ENCODE peak calls at places on chromosome 22, in five cellular contexts. One of them, this sample, is unnamed.

GRCh38 chr22:48055827-48056226 is 1293.4 kb downstream of the TBC1D22A start:
- DNase-seq in cardiac muscle cell: no peak
- DNase-seq in transverse colon: no peak
- DNase-seq in CD4-positive, alpha-beta T cell: no peak
- DNase-seq in A549: no peak
- DNase-seq in this sample: no peak

GRCh38 chr22:43208703-43209522 is 22.0 kb upstream of the TTLL12 start:
- DNase-seq in A549: no peak
- DNase-seq in transverse colon: no peak
- DNase-seq in cardiac muscle cell: no peak
- DNase-seq in CD4-positive, alpha-beta T cell: no peak
- DNase-seq in this sample: no peak

GRCh38 chr22:33492210-33492651 is 428.0 kb downstream of the LARGE1 start:
- DNase-seq in cardiac muscle cell: no peak
- DNase-seq in A549: no peak
- DNase-seq in CD4-positive, alpha-beta T cell: no peak
- DNase-seq in transverse colon: no peak
- DNase-seq in this sample: no peak

GRCh38 chr22:19407649-19408606 is 23.6 kb downstream of the HIRA start:
- DNase-seq in A549: no peak
- DNase-seq in cardiac muscle cell: peak; percentile 60
- DNase-seq in CD4-positive, alpha-beta T cell: no peak
- DNase-seq in transverse colon: no peak
- DNase-seq in this sample: no peak

GRCh38 chr22:32245042-32245441 is 10.1 kb downstream of the SLC5A4 start:
- DNase-seq in A549: peak; percentile 28
- DNase-seq in CD4-positive, alpha-beta T cell: no peak
- DNase-seq in cardiac muscle cell: no peak
- DNase-seq in transverse colon: no peak
- DNase-seq in this sample: no peak

GRCh38 chr22:26330971-26331625 is 98.0 kb upstream of the ASPHD2 start:
- DNase-seq in CD4-positive, alpha-beta T cell: peak; percentile 41
- DNase-seq in A549: peak; percentile 45
- DNase-seq in cardiac muscle cell: peak; percentile 51
- DNase-seq in transverse colon: peak; percentile 64
- DNase-seq in this sample: no peak

GRCh38 chr22:42648368-42649260 is 578 bp downstream of the CYB5R3 start:
- DNase-seq in transverse colon: peak; percentile 89
- DNase-seq in A549: peak; percentile 54
- DNase-seq in cardiac muscle cell: peak; percentile 45
- DNase-seq in CD4-positive, alpha-beta T cell: peak; percentile 24
- DNase-seq in this sample: no peak

GRCh38 chr22:25747245-25747944 is 5.4 kb downstream of the MYO18B start:
- DNase-seq in transverse colon: peak; percentile 56
- DNase-seq in A549: peak; percentile 49
- DNase-seq in cardiac muscle cell: peak; percentile 90
- DNase-seq in CD4-positive, alpha-beta T cell: no peak
- DNase-seq in this sample: peak; percentile 26

GRCh38 chr22:29380032-29380781 is 8.2 kb downstream of the AP1B1 start:
- DNase-seq in A549: no peak
- DNase-seq in CD4-positive, alpha-beta T cell: no peak
- DNase-seq in transverse colon: no peak
- DNase-seq in cardiac muscle cell: no peak
- DNase-seq in this sample: no peak

GRCh38 chr22:41818596-41818995 is 14.3 kb upstream of the SREBF2 start:
- DNase-seq in transverse colon: no peak
- DNase-seq in A549: no peak
- DNase-seq in cardiac muscle cell: no peak
- DNase-seq in CD4-positive, alpha-beta T cell: no peak
- DNase-seq in this sample: no peak

GRCh38 chr22:37032535-37033460 is 13.3 kb downstream of the MPST start:
- DNase-seq in CD4-positive, alpha-beta T cell: no peak
- DNase-seq in cardiac muscle cell: peak; percentile 97
- DNase-seq in transverse colon: peak; percentile 87
- DNase-seq in A549: peak; percentile 87
- DNase-seq in this sample: no peak

GRCh38 chr22:33883961-33884808 is 36.1 kb downstream of the LARGE1 start:
- DNase-seq in CD4-positive, alpha-beta T cell: no peak
- DNase-seq in cardiac muscle cell: no peak
- DNase-seq in transverse colon: no peak
- DNase-seq in A549: no peak
- DNase-seq in this sample: no peak

GRCh38 chr22:39530136-39530535 is 2.4 kb downstream of the RPS19BP1 start:
- DNase-seq in CD4-positive, alpha-beta T cell: no peak
- DNase-seq in transverse colon: no peak
- DNase-seq in A549: no peak
- DNase-seq in cardiac muscle cell: no peak
- DNase-seq in this sample: no peak

GRCh38 chr22:36702832-36703210 is 731 bp downstream of the CACNG2 start:
- DNase-seq in CD4-positive, alpha-beta T cell: no peak
- DNase-seq in cardiac muscle cell: no peak
- DNase-seq in A549: peak; percentile 6
- DNase-seq in transverse colon: no peak
- DNase-seq in this sample: no peak

GRCh38 chr22:39952347-39952746 is 7.8 kb upstream of the TMA7B start:
- DNase-seq in transverse colon: no peak
- DNase-seq in cardiac muscle cell: no peak
- DNase-seq in A549: no peak
- DNase-seq in CD4-positive, alpha-beta T cell: no peak
- DNase-seq in this sample: no peak

GRCh38 chr22:34966980-34967379 is 99.0 kb upstream of the ISX start:
- DNase-seq in transverse colon: no peak
- DNase-seq in CD4-positive, alpha-beta T cell: no peak
- DNase-seq in cardiac muscle cell: no peak
- DNase-seq in A549: peak; percentile 1
- DNase-seq in this sample: no peak

GRCh38 chr22:43338766-43339345 is 4.3 kb downstream of the SCUBE1 start:
- DNase-seq in A549: no peak
- DNase-seq in transverse colon: no peak
- DNase-seq in cardiac muscle cell: no peak
- DNase-seq in CD4-positive, alpha-beta T cell: no peak
- DNase-seq in this sample: no peak

GRCh38 chr22:19679476-19680099 is 34.7 kb upstream of the SEPTIN5 start:
- DNase-seq in A549: peak; percentile 7
- DNase-seq in transverse colon: peak; percentile 27
- DNase-seq in CD4-positive, alpha-beta T cell: peak; percentile 44
- DNase-seq in cardiac muscle cell: peak; percentile 25
- DNase-seq in this sample: no peak

GRCh38 chr22:36010090-36010489 is 18.5 kb downstream of the RBFOX2 start:
- DNase-seq in transverse colon: no peak
- DNase-seq in A549: no peak
- DNase-seq in cardiac muscle cell: no peak
- DNase-seq in CD4-positive, alpha-beta T cell: no peak
- DNase-seq in this sample: no peak

GRCh38 chr22:34960005-34960404 is 106.0 kb upstream of the ISX start:
- DNase-seq in cardiac muscle cell: no peak
- DNase-seq in CD4-positive, alpha-beta T cell: no peak
- DNase-seq in A549: no peak
- DNase-seq in transverse colon: no peak
- DNase-seq in this sample: no peak

GRCh38 chr22:41563051-41563711 is 2.4 kb downstream of the CSDC2 start:
- DNase-seq in CD4-positive, alpha-beta T cell: no peak
- DNase-seq in transverse colon: no peak
- DNase-seq in cardiac muscle cell: peak; percentile 72
- DNase-seq in A549: peak; percentile 44
- DNase-seq in this sample: no peak

GRCh38 chr22:20979243-20979809 is 2.8 kb upstream of the LZTR1 start:
- DNase-seq in CD4-positive, alpha-beta T cell: peak; percentile 49
- DNase-seq in A549: no peak
- DNase-seq in cardiac muscle cell: peak; percentile 93
- DNase-seq in transverse colon: peak; percentile 81
- DNase-seq in this sample: peak; percentile 27

GRCh38 chr22:32473388-32473952 is 1.1 kb upstream of the FBXO7 start:
- DNase-seq in CD4-positive, alpha-beta T cell: peak; percentile 6
- DNase-seq in A549: peak; percentile 12
- DNase-seq in transverse colon: peak; percentile 30
- DNase-seq in cardiac muscle cell: peak; percentile 71
- DNase-seq in this sample: peak; percentile 7

GRCh38 chr22:48737461-48738203 is 1090.0 kb downstream of the BRD1 start:
- DNase-seq in CD4-positive, alpha-beta T cell: no peak
- DNase-seq in cardiac muscle cell: no peak
- DNase-seq in A549: no peak
- DNase-seq in transverse colon: no peak
- DNase-seq in this sample: no peak

GRCh38 chr22:41915035-41915782 is at the start of gene SHISA8:
- DNase-seq in cardiac muscle cell: peak; percentile 64
- DNase-seq in A549: no peak
- DNase-seq in transverse colon: peak; percentile 64
- DNase-seq in CD4-positive, alpha-beta T cell: peak; percentile 52
- DNase-seq in this sample: no peak

GRCh38 chr22:40263191-40263590 is 83.1 kb upstream of the ADSL start:
- DNase-seq in cardiac muscle cell: peak; percentile 79
- DNase-seq in CD4-positive, alpha-beta T cell: no peak
- DNase-seq in A549: no peak
- DNase-seq in transverse colon: no peak
- DNase-seq in this sample: no peak

GRCh38 chr22:44611880-44612496 is 90.0 kb upstream of the PRR5 start:
- DNase-seq in A549: no peak
- DNase-seq in CD4-positive, alpha-beta T cell: no peak
- DNase-seq in transverse colon: no peak
- DNase-seq in cardiac muscle cell: no peak
- DNase-seq in this sample: no peak

GRCh38 chr22:42074846-42075245 is 798 bp downstream of the PHETA2 start:
- DNase-seq in CD4-positive, alpha-beta T cell: no peak
- DNase-seq in A549: no peak
- DNase-seq in transverse colon: no peak
- DNase-seq in cardiac muscle cell: no peak
- DNase-seq in this sample: no peak

GRCh38 chr22:29113329-29113728 is 40.5 kb downstream of the KREMEN1 start:
- DNase-seq in A549: no peak
- DNase-seq in CD4-positive, alpha-beta T cell: no peak
- DNase-seq in transverse colon: no peak
- DNase-seq in cardiac muscle cell: no peak
- DNase-seq in this sample: no peak

GRCh38 chr22:38284042-38284402 is 11.2 kb upstream of the TMEM184B start:
- DNase-seq in A549: no peak
- DNase-seq in transverse colon: no peak
- DNase-seq in CD4-positive, alpha-beta T cell: no peak
- DNase-seq in cardiac muscle cell: peak; percentile 91
- DNase-seq in this sample: no peak
- H3K27ac ChIP-seq in A549: peak overlapping the region; percentile 85
- H3K27ac ChIP-seq in transverse colon: peak overlapping the region; percentile 76
- H3K27ac ChIP-seq in CD4-positive, alpha-beta T cell: no peak overlapping the region
- H3K27ac ChIP-seq in cardiac muscle cell: peak overlapping the region; percentile 76
- H3K27ac ChIP-seq in this sample: no peak overlapping the region

GRCh38 chr22:17913705-17914282 is 110.6 kb downstream of the MICAL3 start:
- DNase-seq in CD4-positive, alpha-beta T cell: no peak
- DNase-seq in A549: no peak
- DNase-seq in cardiac muscle cell: no peak
- DNase-seq in transverse colon: no peak
- DNase-seq in this sample: no peak
- H3K27ac ChIP-seq in CD4-positive, alpha-beta T cell: no peak overlapping the region
- H3K27ac ChIP-seq in A549: no peak overlapping the region
- H3K27ac ChIP-seq in cardiac muscle cell: peak overlapping the region; percentile 97
- H3K27ac ChIP-seq in transverse colon: peak overlapping the region; percentile 16
- H3K27ac ChIP-seq in this sample: peak overlapping the region; percentile 39

GRCh38 chr22:46062232-46062615 is 85.3 kb upstream of the WNT7B start:
- DNase-seq in CD4-positive, alpha-beta T cell: no peak
- DNase-seq in A549: no peak
- DNase-seq in transverse colon: peak; percentile 4
- DNase-seq in cardiac muscle cell: no peak
- DNase-seq in this sample: no peak
- H3K27ac ChIP-seq in CD4-positive, alpha-beta T cell: no peak overlapping the region
- H3K27ac ChIP-seq in A549: no peak overlapping the region
- H3K27ac ChIP-seq in transverse colon: peak overlapping the region; percentile 100
- H3K27ac ChIP-seq in cardiac muscle cell: no peak overlapping the region
- H3K27ac ChIP-seq in this sample: peak overlapping the region; percentile 99

DNA sequence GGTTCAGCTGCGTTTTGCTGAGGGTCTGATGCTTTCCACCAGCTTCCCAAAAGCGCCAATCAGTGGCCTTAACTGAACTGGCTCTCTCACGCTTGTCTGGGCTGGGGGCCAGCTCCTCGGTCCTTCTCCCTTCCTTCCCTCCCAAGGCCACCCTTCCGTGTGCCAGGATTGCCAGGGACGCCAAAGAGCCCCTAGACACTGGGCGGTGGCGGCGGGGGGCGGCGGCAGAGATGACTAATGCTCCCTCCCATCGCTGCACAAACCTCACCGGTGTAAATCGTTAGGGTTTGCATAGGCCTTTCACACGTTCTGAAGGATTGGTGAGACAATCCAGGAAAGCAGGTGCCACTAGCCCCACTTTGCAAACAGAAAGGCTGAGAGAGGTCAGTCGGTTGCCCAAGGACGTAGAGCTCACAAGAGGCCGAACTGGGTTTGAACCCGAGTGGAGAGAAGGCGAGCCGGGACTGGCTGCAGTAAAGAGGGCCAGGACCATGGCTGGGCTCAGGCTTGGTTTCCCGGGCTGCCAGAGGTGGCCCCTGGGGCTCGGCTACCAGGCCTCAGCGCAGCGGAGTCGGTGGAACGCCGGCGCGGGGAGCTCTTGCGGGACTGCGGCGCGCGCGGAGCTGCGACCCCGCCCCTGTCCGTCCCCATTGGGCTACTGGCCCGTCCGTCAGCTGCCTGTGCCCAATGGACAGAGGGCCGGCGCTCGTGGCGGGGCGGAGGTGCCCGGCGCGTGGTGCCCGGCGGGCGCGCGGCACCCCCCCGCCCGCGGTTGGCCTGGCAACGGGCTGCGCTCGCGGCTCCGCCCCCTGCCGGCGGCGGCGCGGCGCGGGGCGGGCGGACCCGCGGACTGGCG is 589 bp upstream of the GNAZ start:
- DNase-seq in transverse colon: peak; percentile 93
- DNase-seq in A549: peak; percentile 46
- DNase-seq in CD4-positive, alpha-beta T cell: peak; percentile 79
- DNase-seq in cardiac muscle cell: peak; percentile 92
- DNase-seq in this sample: peak; percentile 84
- H3K27ac ChIP-seq in transverse colon: peak overlapping the region; percentile 47
- H3K27ac ChIP-seq in A549: peak overlapping the region; percentile 93
- H3K27ac ChIP-seq in CD4-positive, alpha-beta T cell: no peak overlapping the region
- H3K27ac ChIP-seq in cardiac muscle cell: no peak overlapping the region
- H3K27ac ChIP-seq in this sample: peak overlapping the region; percentile 71

DNA sequence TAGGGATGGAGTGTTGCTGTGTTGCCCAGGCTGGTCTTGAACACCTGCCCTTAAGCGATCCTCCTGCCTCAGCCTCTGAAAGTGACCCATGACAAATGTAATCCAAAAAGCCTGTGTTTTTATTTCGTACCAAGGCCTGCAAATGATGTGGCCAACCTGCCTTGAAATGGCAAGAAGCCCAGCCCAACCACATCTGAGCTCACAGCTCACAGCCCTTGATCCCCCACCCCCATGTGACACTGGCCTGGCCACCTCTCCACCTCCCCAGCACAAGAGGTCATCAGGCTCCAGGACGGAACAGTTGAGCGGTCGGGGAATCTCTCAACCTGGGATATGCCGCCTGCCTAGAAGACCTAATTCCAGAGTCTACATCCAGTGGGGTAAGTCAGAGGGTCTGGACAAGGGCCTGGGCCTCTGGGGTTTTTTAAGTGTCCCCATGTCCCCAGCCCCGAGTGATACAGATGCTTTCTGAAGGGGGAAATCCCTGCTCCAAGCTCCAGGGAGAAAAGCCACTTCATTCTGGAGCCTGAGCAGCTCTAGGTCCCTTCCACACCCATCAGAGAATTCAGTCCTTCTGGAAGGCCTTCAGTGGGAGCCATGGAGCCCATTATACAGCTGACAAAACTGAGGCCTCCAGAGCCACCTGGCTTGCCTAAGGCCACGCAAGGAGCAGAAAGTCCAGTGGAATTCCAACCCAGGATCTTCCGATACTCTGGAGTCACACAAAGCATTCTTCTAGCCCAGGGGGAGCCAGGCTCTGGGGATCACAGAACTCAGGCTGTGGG is 70.7 kb downstream of the MN1 start:
- DNase-seq in cardiac muscle cell: no peak
- DNase-seq in A549: no peak
- DNase-seq in CD4-positive, alpha-beta T cell: no peak
- DNase-seq in transverse colon: no peak
- DNase-seq in this sample: no peak
- H3K27ac ChIP-seq in cardiac muscle cell: no peak overlapping the region
- H3K27ac ChIP-seq in A549: no peak overlapping the region
- H3K27ac ChIP-seq in CD4-positive, alpha-beta T cell: no peak overlapping the region
- H3K27ac ChIP-seq in transverse colon: no peak overlapping the region
- H3K27ac ChIP-seq in this sample: no peak overlapping the region